ENCODE peak calls at places on chromosome 3, in seven cellular contexts. K is skeletal muscle cell, O is right cardiac atrium, Q is HCT116, Z is cardiac fibroblast, D is right lobe of liver, J is SK-N-MC. C is an unnamed sample.

GRCh38 chr3:170493712-170494182 is 75.1 kb downstream of the CLDN11 start:
- DNase-seq in K (peak), O (no peak), Q (no peak), Z (peak), D (no peak), J (no peak), C (no peak)

GRCh38 chr3:121594850-121595249 is 1.7 kb downstream of the FBXO40 start:
- DNase-seq in K (no peak), O (no peak), Q (no peak), Z (no peak), D (no peak), J (no peak), C (no peak)

GRCh38 chr3:100516232-100516631 is 23.8 kb downstream of the TMEM45A start:
- DNase-seq in K (no peak), O (no peak), Q (no peak), Z (peak), D (no peak), J (no peak), C (no peak)

GRCh38 chr3:36907911-36908646 is 36.8 kb downstream of the TRANK1 start:
- DNase-seq in K (peak), O (peak), Q (no peak), Z (peak), D (peak), J (no peak), C (no peak)

GRCh38 chr3:15309662-15310335 is 22.6 kb downstream of the SH3BP5 start:
- DNase-seq in K (no peak), O (no peak), Q (no peak), Z (peak), D (no peak), J (no peak), C (no peak)

GRCh38 chr3:207973-208372 is 11.4 kb downstream of the CHL1 start:
- DNase-seq in K (no peak), O (no peak), Q (no peak), Z (peak), D (no peak), J (no peak), C (no peak)

GRCh38 chr3:113623324-113623723 is 73.1 kb downstream of the USF3 start:
- DNase-seq in K (no peak), O (no peak), Q (no peak), Z (no peak), D (no peak), J (no peak), C (no peak)

GRCh38 chr3:133301731-133302130 is 98.1 kb upstream of the BFSP2 start:
- DNase-seq in K (no peak), O (no peak), Q (no peak), Z (no peak), D (no peak), J (no peak), C (no peak)

GRCh38 chr3:7086417-7086816 is 225.5 kb downstream of the GRM7 start:
- DNase-seq in K (no peak), O (peak), Q (no peak), Z (no peak), D (no peak), J (no peak), C (no peak)

GRCh38 chr3:121295966-121296365 is 249.8 kb downstream of the POLQ start:
- DNase-seq in K (no peak), O (no peak), Q (no peak), Z (no peak), D (no peak), J (no peak), C (no peak)

GRCh38 chr3:157477441-157477840 is 25.8 kb downstream of the VEPH1 start:
- DNase-seq in K (no peak), O (no peak), Q (no peak), Z (no peak), D (no peak), J (no peak), C (no peak)

GRCh38 chr3:150545419-150546225 is 674 bp downstream of the SERP1 start:
- DNase-seq in K (no peak), O (no peak), Q (no peak), Z (no peak), D (peak), J (no peak), C (no peak)

GRCh38 chr3:139794469-139795265 is 116.9 kb upstream of the NMNAT3 start:
- DNase-seq in K (no peak), O (no peak), Q (no peak), Z (no peak), D (no peak), J (no peak), C (no peak)

GRCh38 chr3:179375091-179375999 is 27.8 kb downstream of the MFN1 start:
- DNase-seq in K (no peak), O (no peak), Q (no peak), Z (no peak), D (no peak), J (no peak), C (no peak)

GRCh38 chr3:131976448-131976847 is 58.4 kb downstream of the CPNE4 start:
- DNase-seq in K (no peak), O (no peak), Q (no peak), Z (no peak), D (no peak), J (no peak), C (no peak)

GRCh38 chr3:101803152-101803782 is 24.3 kb downstream of the NXPE3 start:
- DNase-seq in K (no peak), O (no peak), Q (peak), Z (peak), D (no peak), J (peak), C (no peak)

GRCh38 chr3:55203006-55203405 is 275.1 kb upstream of the LRTM1 start:
- DNase-seq in K (no peak), O (no peak), Q (no peak), Z (peak), D (no peak), J (no peak), C (no peak)

DNA sequence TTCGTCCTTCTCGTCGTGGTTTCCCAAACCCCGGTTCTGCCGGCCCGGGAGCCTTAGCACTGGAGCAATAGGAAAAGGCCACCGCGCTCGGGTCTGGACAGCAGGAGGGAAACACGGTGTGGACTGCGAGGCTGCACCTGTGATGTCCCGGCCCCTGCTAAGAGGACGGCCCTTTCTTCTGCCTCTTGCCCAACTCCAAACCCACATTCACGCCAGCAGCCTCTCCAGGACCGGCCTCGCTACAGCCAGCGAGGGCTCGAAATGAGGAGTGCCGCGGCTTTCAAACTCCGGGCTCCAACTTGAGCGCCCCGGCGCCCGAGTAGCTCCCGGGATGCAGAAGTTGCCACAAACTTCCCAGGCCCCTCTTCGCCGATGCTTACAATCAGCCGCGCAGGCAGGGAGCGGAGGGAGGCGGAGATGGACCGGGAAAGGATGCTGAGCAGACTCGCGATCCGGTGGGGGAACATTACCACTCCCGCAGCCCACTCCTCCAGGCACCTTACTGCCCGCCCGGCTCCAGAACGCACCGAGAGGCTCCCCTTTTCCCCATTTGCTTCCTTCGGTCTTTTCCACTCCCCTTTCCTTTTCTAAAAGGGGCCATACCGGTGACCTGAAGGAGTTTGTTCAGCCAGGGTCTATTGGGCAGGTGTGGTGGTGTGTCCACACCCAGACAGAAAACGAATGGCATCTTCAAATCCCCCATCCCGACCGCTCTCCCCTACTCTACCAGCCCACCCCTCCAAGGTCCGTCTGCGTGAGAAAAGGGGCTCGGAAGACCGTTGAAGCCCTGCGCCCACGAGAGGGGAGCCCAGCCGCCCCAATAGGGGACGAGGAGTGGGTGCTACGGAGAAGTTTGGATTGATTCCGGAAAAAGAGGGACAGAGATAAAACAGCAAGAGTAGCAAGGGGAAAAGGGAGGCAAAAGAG is 18.8 kb upstream of the SATB1 start:
- DNase-seq in K (no peak), O (peak), Q (no peak), Z (no peak), D (peak), J (no peak), C (no peak)
- H3K4me3 ChIP-seq in K (peak), O (peak), Q (peak), Z (peak), D (peak), J (peak), C (peak)

GRCh38 chr3:117411991-117412390 is 702.4 kb downstream of the TUSC7 start:
- DNase-seq in K (no peak), O (no peak), Q (no peak), Z (no peak), D (no peak), J (no peak), C (no peak)

GRCh38 chr3:117408811-117409210 is 699.2 kb downstream of the TUSC7 start:
- DNase-seq in K (no peak), O (no peak), Q (no peak), Z (no peak), D (no peak), J (no peak), C (no peak)

GRCh38 chr3:117409256-117409655 is 699.7 kb downstream of the TUSC7 start:
- DNase-seq in K (no peak), O (no peak), Q (no peak), Z (no peak), D (no peak), J (no peak), C (no peak)

GRCh38 chr3:117407317-117407716 is 697.7 kb downstream of the TUSC7 start:
- DNase-seq in K (no peak), O (no peak), Q (no peak), Z (peak), D (no peak), J (no peak), C (no peak)

DNA sequence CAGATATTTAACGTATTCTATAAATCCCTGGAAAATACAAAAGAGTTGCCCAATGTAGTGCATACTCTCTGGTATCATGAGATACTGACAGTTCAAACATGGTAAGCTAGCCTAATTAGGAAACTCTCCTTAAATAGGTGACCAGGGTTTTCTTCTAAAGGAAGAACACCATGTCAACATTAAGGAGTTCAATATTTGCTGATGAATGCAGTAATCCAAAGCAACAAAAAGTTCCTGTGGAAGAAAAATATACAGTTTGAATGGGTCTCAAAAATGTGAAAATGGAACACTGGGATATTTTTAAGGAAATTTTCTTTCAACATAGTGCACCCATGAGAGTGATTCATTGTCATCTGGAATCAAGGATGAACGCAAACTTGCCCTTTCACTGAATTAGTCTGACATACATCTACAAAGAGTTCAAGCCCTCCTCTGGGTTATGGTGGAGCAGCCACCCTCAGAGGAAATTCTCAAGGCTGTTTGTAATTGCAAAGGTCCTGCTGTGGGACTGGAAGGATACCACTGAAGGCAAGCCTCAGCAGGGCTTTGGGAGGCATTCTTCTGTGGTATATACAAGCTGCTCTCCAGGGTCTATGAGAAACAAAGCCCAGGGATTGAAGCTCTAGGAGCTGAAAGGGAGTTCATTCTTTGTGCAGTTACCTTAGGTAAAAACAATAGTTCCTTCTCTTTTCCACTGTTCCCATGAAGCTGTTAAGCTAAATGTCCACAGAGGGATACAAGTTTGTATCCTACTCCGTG is 700.3 kb downstream of the TUSC7 start:
- DNase-seq in K (peak), O (no peak), Q (no peak), Z (no peak), D (no peak), J (no peak), C (no peak)
- H3K4me3 ChIP-seq in K (no peak), O (no peak), Q (no peak), Z (no peak), D (no peak), J (no peak), C (no peak)

DNA sequence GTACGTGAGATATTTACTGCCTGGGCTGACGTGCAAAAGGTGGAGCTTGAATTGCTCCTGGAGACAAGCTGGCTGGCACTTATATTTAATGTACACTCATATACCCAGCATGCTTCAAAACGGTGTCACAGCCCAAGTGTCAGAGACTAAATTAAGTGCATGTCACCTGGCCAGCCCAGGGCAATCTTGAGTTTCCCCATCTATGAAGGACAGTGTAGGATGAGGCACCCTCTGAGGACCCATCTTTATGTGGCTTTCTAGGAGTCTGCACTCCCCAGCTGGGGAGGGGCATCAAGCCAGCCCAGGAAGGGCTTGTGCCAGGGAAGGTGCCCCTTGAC is 5.3 kb downstream of the LRRC15 start:
- DNase-seq in K (no peak), O (no peak), Q (no peak), Z (no peak), D (no peak), J (no peak), C (no peak)
- H3K4me3 ChIP-seq in K (no peak), O (no peak), Q (no peak), Z (no peak), D (no peak), J (no peak), C (no peak)

DNA sequence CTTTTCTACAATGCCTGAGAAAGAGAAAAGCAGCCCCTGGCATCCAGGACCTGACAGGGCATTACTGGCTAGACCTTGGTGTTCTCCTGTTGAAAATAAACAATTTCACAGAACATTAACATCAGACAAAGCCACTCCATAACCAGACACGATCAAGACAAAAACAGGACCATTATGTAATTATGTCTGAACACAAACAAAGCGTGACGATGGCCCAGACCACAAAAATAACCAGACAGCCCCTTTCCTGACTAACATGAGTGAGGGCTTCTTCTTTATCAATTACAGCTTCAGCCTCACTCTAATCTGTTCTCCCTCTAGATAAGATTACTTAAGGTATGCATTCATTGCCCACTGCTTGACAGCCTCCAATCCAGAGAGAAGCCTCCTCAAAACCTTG is 172.7 kb upstream of the LMCD1 start:
- DNase-seq in K (no peak), O (no peak), Q (no peak), Z (no peak), D (no peak), J (no peak), C (no peak)
- H3K4me3 ChIP-seq in K (no peak), O (no peak), Q (no peak), Z (no peak), D (no peak), J (no peak), C (no peak)

GRCh38 chr3:66484106-66484857 is 16.5 kb downstream of the LRIG1 start:
- DNase-seq in K (no peak), O (no peak), Q (no peak), Z (no peak), D (no peak), J (no peak), C (no peak)

GRCh38 chr3:66482005-66482404 is 18.8 kb downstream of the LRIG1 start:
- DNase-seq in K (no peak), O (no peak), Q (no peak), Z (no peak), D (no peak), J (no peak), C (no peak)

GRCh38 chr3:66485291-66485968 is 15.4 kb downstream of the LRIG1 start:
- DNase-seq in K (no peak), O (no peak), Q (no peak), Z (peak), D (no peak), J (no peak), C (no peak)

GRCh38 chr3:66481071-66482001 is 19.5 kb downstream of the LRIG1 start:
- DNase-seq in K (no peak), O (no peak), Q (no peak), Z (no peak), D (no peak), J (no peak), C (no peak)

GRCh38 chr3:66483006-66483928 is 17.6 kb downstream of the LRIG1 start:
- DNase-seq in K (no peak), O (peak), Q (no peak), Z (peak), D (peak), J (no peak), C (no peak)
- H3K4me3 ChIP-seq in K (no peak), O (no peak), Q (no peak), Z (no peak), D (no peak), J (no peak), C (no peak)

C was measured in AG04449.